ENCODE peak calls at places on chromosome 18, in ten cellular contexts. One of them, this sample, is unnamed.

GRCh38 chr18:2303517-2304238 is 267.6 kb downstream of the METTL4 start:
- DNase-seq in AG09309: no peak
- DNase-seq in SK-N-SH: no peak
- DNase-seq in foreskin fibroblast: peak; percentile 47
- DNase-seq in gastrocnemius medialis: no peak
- DNase-seq in upper lobe of right lung: no peak
- DNase-seq in mammary epithelial cell: peak; percentile 51
- DNase-seq in AG04450: no peak
- DNase-seq in aorta: no peak
- DNase-seq in GM23248: peak; percentile 42
- DNase-seq in this sample: no peak

GRCh38 chr18:66682855-66683322 is 79.0 kb upstream of the CDH19 start:
- DNase-seq in AG09309: no peak
- DNase-seq in SK-N-SH: peak; percentile 52
- DNase-seq in foreskin fibroblast: peak; percentile 1
- DNase-seq in gastrocnemius medialis: no peak
- DNase-seq in upper lobe of right lung: no peak
- DNase-seq in mammary epithelial cell: no peak
- DNase-seq in AG04450: no peak
- DNase-seq in aorta: no peak
- DNase-seq in GM23248: no peak
- DNase-seq in this sample: no peak

GRCh38 chr18:77876319-77876865 is 626.7 kb downstream of the GALR1 start:
- DNase-seq in AG09309: no peak
- DNase-seq in SK-N-SH: no peak
- DNase-seq in foreskin fibroblast: no peak
- DNase-seq in gastrocnemius medialis: no peak
- DNase-seq in upper lobe of right lung: no peak
- DNase-seq in mammary epithelial cell: no peak
- DNase-seq in AG04450: no peak
- DNase-seq in aorta: no peak
- DNase-seq in GM23248: no peak
- DNase-seq in this sample: no peak

GRCh38 chr18:78713064-78713463 is 266.6 kb upstream of the SALL3 start:
- DNase-seq in AG09309: no peak
- DNase-seq in SK-N-SH: no peak
- DNase-seq in foreskin fibroblast: no peak
- DNase-seq in gastrocnemius medialis: no peak
- DNase-seq in upper lobe of right lung: no peak
- DNase-seq in mammary epithelial cell: no peak
- DNase-seq in AG04450: no peak
- DNase-seq in aorta: no peak
- DNase-seq in GM23248: no peak
- DNase-seq in this sample: no peak

GRCh38 chr18:69494841-69495240 is 94.2 kb downstream of the DOK6 start:
- DNase-seq in AG09309: no peak
- DNase-seq in SK-N-SH: no peak
- DNase-seq in foreskin fibroblast: no peak
- DNase-seq in gastrocnemius medialis: no peak
- DNase-seq in upper lobe of right lung: no peak
- DNase-seq in mammary epithelial cell: no peak
- DNase-seq in AG04450: no peak
- DNase-seq in aorta: no peak
- DNase-seq in GM23248: no peak
- DNase-seq in this sample: no peak

GRCh38 chr18:9683418-9684396 is 24.4 kb upstream of the RAB31 start:
- DNase-seq in AG09309: no peak
- DNase-seq in SK-N-SH: no peak
- DNase-seq in foreskin fibroblast: peak; percentile 86
- DNase-seq in gastrocnemius medialis: no peak
- DNase-seq in upper lobe of right lung: no peak
- DNase-seq in mammary epithelial cell: peak; percentile 50
- DNase-seq in AG04450: no peak
- DNase-seq in aorta: no peak
- DNase-seq in GM23248: peak; percentile 89
- DNase-seq in this sample: no peak

GRCh38 chr18:62066121-62066818 is 120.6 kb downstream of the PIGN start:
- DNase-seq in AG09309: no peak
- DNase-seq in SK-N-SH: no peak
- DNase-seq in foreskin fibroblast: no peak
- DNase-seq in gastrocnemius medialis: no peak
- DNase-seq in upper lobe of right lung: no peak
- DNase-seq in mammary epithelial cell: no peak
- DNase-seq in AG04450: no peak
- DNase-seq in aorta: no peak
- DNase-seq in GM23248: no peak
- DNase-seq in this sample: no peak

GRCh38 chr18:25464211-25464610 is 112.2 kb upstream of the ZNF521 start:
- DNase-seq in AG09309: no peak
- DNase-seq in SK-N-SH: no peak
- DNase-seq in foreskin fibroblast: peak; percentile 79
- DNase-seq in gastrocnemius medialis: no peak
- DNase-seq in upper lobe of right lung: no peak
- DNase-seq in mammary epithelial cell: no peak
- DNase-seq in AG04450: peak; percentile 84
- DNase-seq in aorta: no peak
- DNase-seq in GM23248: peak; percentile 62
- DNase-seq in this sample: no peak

DNA sequence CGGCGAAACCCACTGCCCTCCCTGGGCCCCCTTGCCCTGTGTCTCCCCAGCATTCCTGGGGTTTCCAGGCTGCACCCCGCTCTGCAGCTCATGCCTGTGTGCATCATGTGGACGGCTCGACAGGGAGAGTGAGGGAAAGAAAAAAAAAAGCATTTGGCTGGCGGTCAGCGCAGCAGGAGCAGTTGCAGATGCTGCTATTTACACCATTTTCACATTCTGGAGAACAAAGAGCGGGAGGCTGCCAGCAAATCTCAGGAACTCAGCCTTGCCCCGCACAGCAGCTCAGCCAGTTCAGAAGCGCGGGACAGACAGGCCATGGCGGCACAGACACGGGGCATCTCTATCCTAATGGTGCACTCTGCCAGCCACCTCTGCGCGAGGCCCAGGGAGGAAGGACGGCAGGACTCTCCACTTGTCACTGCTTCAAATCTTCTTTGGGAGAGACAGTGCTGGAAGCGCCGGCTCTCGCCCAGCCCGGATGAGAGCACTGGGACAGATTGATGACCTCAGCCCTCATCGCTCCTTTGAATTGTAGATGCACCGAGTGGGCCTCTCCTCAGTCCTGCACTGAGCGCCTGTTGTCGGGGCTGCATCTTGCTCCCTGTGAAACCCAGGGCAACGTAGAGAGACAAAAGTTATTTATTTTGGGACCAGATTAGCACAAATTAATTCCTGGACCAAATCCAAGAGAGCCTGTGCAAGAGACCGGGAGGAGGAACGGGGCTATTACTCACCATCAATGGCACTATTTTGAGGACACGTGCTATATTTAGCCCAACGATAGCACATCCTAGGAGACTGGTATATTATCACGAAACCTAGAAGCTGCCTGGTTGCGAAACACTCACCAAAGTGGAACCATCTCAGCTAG is 211.3 kb upstream of the SMIM21 start:
- DNase-seq in AG09309: no peak
- DNase-seq in SK-N-SH: no peak
- DNase-seq in foreskin fibroblast: peak; percentile 79
- DNase-seq in gastrocnemius medialis: no peak
- DNase-seq in upper lobe of right lung: no peak
- DNase-seq in mammary epithelial cell: no peak
- DNase-seq in AG04450: peak; percentile 11
- DNase-seq in aorta: no peak
- DNase-seq in GM23248: peak; percentile 78
- DNase-seq in this sample: no peak
- H3K4me3 ChIP-seq in AG09309: peak overlapping the region; percentile 34
- H3K4me3 ChIP-seq in SK-N-SH: no peak overlapping the region
- H3K4me3 ChIP-seq in foreskin fibroblast: peak overlapping the region; percentile 57
- H3K4me3 ChIP-seq in gastrocnemius medialis: peak overlapping the region; percentile 7
- H3K4me3 ChIP-seq in upper lobe of right lung: peak overlapping the region; percentile 16
- H3K4me3 ChIP-seq in mammary epithelial cell: no peak overlapping the region
- H3K4me3 ChIP-seq in AG04450: peak overlapping the region; percentile 55
- H3K4me3 ChIP-seq in aorta: no peak overlapping the region
- H3K4me3 ChIP-seq in GM23248: peak overlapping the region; percentile 56
- H3K4me3 ChIP-seq in this sample: no peak overlapping the region

GRCh38 chr18:48986851-48987761 is 36.3 kb upstream of the SMAD7 start:
- DNase-seq in AG09309: no peak
- DNase-seq in SK-N-SH: no peak
- DNase-seq in foreskin fibroblast: no peak
- DNase-seq in gastrocnemius medialis: no peak
- DNase-seq in upper lobe of right lung: no peak
- DNase-seq in mammary epithelial cell: no peak
- DNase-seq in AG04450: no peak
- DNase-seq in aorta: no peak
- DNase-seq in GM23248: no peak
- DNase-seq in this sample: no peak

GRCh38 chr18:48989304-48990284 is 38.8 kb upstream of the SMAD7 start:
- DNase-seq in AG09309: no peak
- DNase-seq in SK-N-SH: no peak
- DNase-seq in foreskin fibroblast: peak; percentile 77
- DNase-seq in gastrocnemius medialis: no peak
- DNase-seq in upper lobe of right lung: no peak
- DNase-seq in mammary epithelial cell: no peak
- DNase-seq in AG04450: no peak
- DNase-seq in aorta: no peak
- DNase-seq in GM23248: no peak
- DNase-seq in this sample: no peak

GRCh38 chr18:48990497-48991298 is 39.9 kb upstream of the SMAD7 start:
- DNase-seq in AG09309: no peak
- DNase-seq in SK-N-SH: no peak
- DNase-seq in foreskin fibroblast: peak; percentile 76
- DNase-seq in gastrocnemius medialis: no peak
- DNase-seq in upper lobe of right lung: no peak
- DNase-seq in mammary epithelial cell: peak; percentile 66
- DNase-seq in AG04450: no peak
- DNase-seq in aorta: peak; percentile 89
- DNase-seq in GM23248: peak; percentile 92
- DNase-seq in this sample: no peak

GRCh38 chr18:48988508-48989303 is 37.9 kb upstream of the SMAD7 start:
- DNase-seq in AG09309: no peak
- DNase-seq in SK-N-SH: no peak
- DNase-seq in foreskin fibroblast: no peak
- DNase-seq in gastrocnemius medialis: no peak
- DNase-seq in upper lobe of right lung: no peak
- DNase-seq in mammary epithelial cell: no peak
- DNase-seq in AG04450: no peak
- DNase-seq in aorta: no peak
- DNase-seq in GM23248: no peak
- DNase-seq in this sample: no peak

GRCh38 chr18:48987821-48988220 is 37.1 kb upstream of the SMAD7 start:
- DNase-seq in AG09309: no peak
- DNase-seq in SK-N-SH: no peak
- DNase-seq in foreskin fibroblast: no peak
- DNase-seq in gastrocnemius medialis: no peak
- DNase-seq in upper lobe of right lung: no peak
- DNase-seq in mammary epithelial cell: no peak
- DNase-seq in AG04450: no peak
- DNase-seq in aorta: no peak
- DNase-seq in GM23248: no peak
- DNase-seq in this sample: no peak
- H3K4me3 ChIP-seq in AG09309: no peak overlapping the region
- H3K4me3 ChIP-seq in SK-N-SH: no peak overlapping the region
- H3K4me3 ChIP-seq in foreskin fibroblast: no peak overlapping the region
- H3K4me3 ChIP-seq in gastrocnemius medialis: no peak overlapping the region
- H3K4me3 ChIP-seq in upper lobe of right lung: no peak overlapping the region
- H3K4me3 ChIP-seq in mammary epithelial cell: no peak overlapping the region
- H3K4me3 ChIP-seq in AG04450: no peak overlapping the region
- H3K4me3 ChIP-seq in aorta: no peak overlapping the region
- H3K4me3 ChIP-seq in GM23248: no peak overlapping the region
- H3K4me3 ChIP-seq in this sample: no peak overlapping the region

GRCh38 chr18:76564636-76565237 is 69.7 kb upstream of the ZNF516 start:
- DNase-seq in AG09309: no peak
- DNase-seq in SK-N-SH: no peak
- DNase-seq in foreskin fibroblast: peak; percentile 17
- DNase-seq in gastrocnemius medialis: no peak
- DNase-seq in upper lobe of right lung: no peak
- DNase-seq in mammary epithelial cell: peak; percentile 19
- DNase-seq in AG04450: no peak
- DNase-seq in aorta: no peak
- DNase-seq in GM23248: no peak
- DNase-seq in this sample: no peak
- H3K4me3 ChIP-seq in AG09309: no peak overlapping the region
- H3K4me3 ChIP-seq in SK-N-SH: no peak overlapping the region
- H3K4me3 ChIP-seq in foreskin fibroblast: peak overlapping the region; percentile 72
- H3K4me3 ChIP-seq in gastrocnemius medialis: peak overlapping the region; percentile 46
- H3K4me3 ChIP-seq in upper lobe of right lung: peak overlapping the region; percentile 36
- H3K4me3 ChIP-seq in mammary epithelial cell: no peak overlapping the region
- H3K4me3 ChIP-seq in AG04450: no peak overlapping the region
- H3K4me3 ChIP-seq in aorta: no peak overlapping the region
- H3K4me3 ChIP-seq in GM23248: peak overlapping the region; percentile 76
- H3K4me3 ChIP-seq in this sample: no peak overlapping the region

GRCh38 chr18:58856881-58857280 is 7.8 kb upstream of the ZNF532 start:
- DNase-seq in AG09309: no peak
- DNase-seq in SK-N-SH: no peak
- DNase-seq in foreskin fibroblast: peak; percentile 81
- DNase-seq in gastrocnemius medialis: no peak
- DNase-seq in upper lobe of right lung: no peak
- DNase-seq in mammary epithelial cell: peak; percentile 81
- DNase-seq in AG04450: peak; percentile 43
- DNase-seq in aorta: no peak
- DNase-seq in GM23248: peak; percentile 74
- DNase-seq in this sample: no peak

GRCh38 chr18:58861353-58861752 is 3.3 kb upstream of the ZNF532 start:
- DNase-seq in AG09309: no peak
- DNase-seq in SK-N-SH: no peak
- DNase-seq in foreskin fibroblast: no peak
- DNase-seq in gastrocnemius medialis: no peak
- DNase-seq in upper lobe of right lung: no peak
- DNase-seq in mammary epithelial cell: no peak
- DNase-seq in AG04450: no peak
- DNase-seq in aorta: no peak
- DNase-seq in GM23248: peak; percentile 16
- DNase-seq in this sample: no peak

GRCh38 chr18:58859935-58860334 is 4.7 kb upstream of the ZNF532 start:
- DNase-seq in AG09309: no peak
- DNase-seq in SK-N-SH: no peak
- DNase-seq in foreskin fibroblast: no peak
- DNase-seq in gastrocnemius medialis: no peak
- DNase-seq in upper lobe of right lung: no peak
- DNase-seq in mammary epithelial cell: no peak
- DNase-seq in AG04450: no peak
- DNase-seq in aorta: no peak
- DNase-seq in GM23248: no peak
- DNase-seq in this sample: no peak

GRCh38 chr18:58860747-58861224 is 3.9 kb upstream of the ZNF532 start:
- DNase-seq in AG09309: peak; percentile 52
- DNase-seq in SK-N-SH: no peak
- DNase-seq in foreskin fibroblast: peak; percentile 57
- DNase-seq in gastrocnemius medialis: no peak
- DNase-seq in upper lobe of right lung: no peak
- DNase-seq in mammary epithelial cell: no peak
- DNase-seq in AG04450: no peak
- DNase-seq in aorta: no peak
- DNase-seq in GM23248: peak; percentile 45
- DNase-seq in this sample: no peak

DNA sequence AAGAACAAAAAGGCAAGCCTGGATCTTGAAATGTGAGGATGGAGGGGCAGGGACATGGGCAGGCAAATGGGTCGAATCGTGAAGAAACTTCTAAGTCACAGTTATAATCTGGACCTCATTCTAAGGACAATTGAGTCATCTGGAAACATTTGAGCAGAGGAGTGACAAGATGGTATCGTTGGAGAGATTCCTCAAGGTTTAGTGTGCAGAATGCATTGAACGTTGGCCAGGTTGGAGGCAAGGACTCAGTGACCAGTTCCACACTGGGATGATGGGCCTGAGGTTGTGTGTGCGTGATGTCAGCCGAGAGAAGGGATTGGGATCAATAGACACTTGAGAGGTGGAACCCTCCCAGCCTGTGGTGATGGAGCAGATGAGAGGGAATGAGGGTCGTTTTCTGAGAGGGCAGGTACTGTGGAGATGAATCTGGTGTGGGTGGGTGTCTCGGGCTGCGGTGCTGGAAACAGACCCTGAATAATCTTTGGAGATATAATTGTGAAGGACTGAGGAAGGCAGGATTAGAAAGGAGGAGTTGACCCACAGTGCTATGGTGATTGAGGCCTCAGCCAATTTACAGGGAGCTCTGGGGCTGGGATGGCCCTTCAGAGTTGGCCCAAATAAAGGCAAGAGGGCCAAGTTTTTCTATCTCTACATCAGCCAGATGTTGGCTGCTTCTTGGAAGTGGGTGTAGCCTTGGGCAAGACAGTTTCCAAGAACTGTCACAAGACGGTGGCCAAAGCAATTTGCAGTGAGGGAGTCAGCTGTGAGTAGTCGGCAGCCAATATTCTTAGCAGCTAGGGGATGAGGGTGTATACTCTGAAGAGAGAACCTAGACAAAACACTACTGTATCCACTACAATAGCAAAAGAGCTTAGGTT is 5.8 kb upstream of the ZNF532 start:
- DNase-seq in AG09309: no peak
- DNase-seq in SK-N-SH: no peak
- DNase-seq in foreskin fibroblast: peak; percentile 59
- DNase-seq in gastrocnemius medialis: peak; percentile 50
- DNase-seq in upper lobe of right lung: no peak
- DNase-seq in mammary epithelial cell: no peak
- DNase-seq in AG04450: no peak
- DNase-seq in aorta: no peak
- DNase-seq in GM23248: peak; percentile 91
- DNase-seq in this sample: no peak
- H3K4me3 ChIP-seq in AG09309: no peak overlapping the region
- H3K4me3 ChIP-seq in SK-N-SH: no peak overlapping the region
- H3K4me3 ChIP-seq in foreskin fibroblast: no peak overlapping the region
- H3K4me3 ChIP-seq in gastrocnemius medialis: no peak overlapping the region
- H3K4me3 ChIP-seq in upper lobe of right lung: no peak overlapping the region
- H3K4me3 ChIP-seq in mammary epithelial cell: no peak overlapping the region
- H3K4me3 ChIP-seq in AG04450: no peak overlapping the region
- H3K4me3 ChIP-seq in aorta: no peak overlapping the region
- H3K4me3 ChIP-seq in GM23248: no peak overlapping the region
- H3K4me3 ChIP-seq in this sample: no peak overlapping the region

This sample was measured in OCI-LY7.